ENCODE peak calls at places on chromosome X, in eight cellular contexts. Q is stimulated activated CD8-positive, alpha-beta memory T cell treated with anti-CD3 and anti-CD28 coated beads, Interleukin-7, amount 100 ng/mL, for 1 hour; X is head of caudate nucleus; K is psoas muscle; N is brain microvascular endothelial cell; F is NCI-H510A treated with DMSO at 0.1 percent for 48 hours; V is kidney tubule cell; R is CD4-positive, CD25-positive, alpha-beta regulatory T cell. W is an unnamed sample.

GRCh38 chrX:154019633-154020499 is at the start of gene IRAK1:
- DNase-seq in Q (peak; percentile 22), X (peak; percentile 60), K (peak; percentile 66), N (no peak), F (peak; percentile 19), V (peak; percentile 72), R (peak; percentile 49), W (no peak)

GRCh38 chrX:101395789-101396188 is 5.0 kb downstream of the RPL36A start:
- DNase-seq in Q (no peak), X (no peak), K (no peak), N (no peak), F (no peak), V (no peak), R (no peak), W (no peak)

GRCh38 chrX:118682258-118683014 is 45.0 kb upstream of the IL13RA1 start:
- DNase-seq in Q (no peak), X (no peak), K (no peak), N (no peak), F (peak; percentile 48), V (no peak), R (no peak), W (no peak)

GRCh38 chrX:125150231-125150630 is 169.4 kb upstream of the TEX13C start:
- DNase-seq in Q (no peak), X (no peak), K (no peak), N (peak; percentile 1), F (no peak), V (peak; percentile 20), R (no peak), W (no peak)

GRCh38 chrX:20066968-20067708 is 49.6 kb downstream of the MAP7D2 start:
- DNase-seq in Q (no peak), X (no peak), K (no peak), N (peak; percentile 40), F (peak; percentile 41), V (peak; percentile 68), R (peak; percentile 15), W (peak; percentile 37)

GRCh38 chrX:119423631-119424030 is 24.5 kb downstream of the SLC25A43 start:
- DNase-seq in Q (no peak), X (no peak), K (no peak), N (no peak), F (no peak), V (no peak), R (no peak), W (no peak)

GRCh38 chrX:111652719-111653118 is 28.3 kb upstream of the ALG13 start:
- DNase-seq in Q (no peak), X (no peak), K (no peak), N (no peak), F (no peak), V (no peak), R (no peak), W (no peak)

GRCh38 chrX:152897216-152898144 is at the start of gene ZNF185:
- DNase-seq in Q (no peak), X (no peak), K (no peak), N (no peak), F (peak; percentile 4), V (peak; percentile 82), R (no peak), W (no peak)

GRCh38 chrX:103861200-103861599 is 29.1 kb upstream of the RAB9B start:
- DNase-seq in Q (no peak), X (no peak), K (no peak), N (no peak), F (no peak), V (peak; percentile 91), R (no peak), W (no peak)

GRCh38 chrX:29652484-29652883 is 562.9 kb upstream of the MAGEB2 start:
- DNase-seq in Q (no peak), X (no peak), K (no peak), N (peak; percentile 58), F (no peak), V (peak; percentile 81), R (no peak), W (no peak)

GRCh38 chrX:119272882-119273806 is 37.1 kb downstream of the PGRMC1 start:
- DNase-seq in Q (no peak), X (no peak), K (peak; percentile 59), N (peak; percentile 37), F (no peak), V (peak; percentile 58), R (peak; percentile 11), W (no peak)

GRCh38 chrX:19462231-19462630 is 53.1 kb downstream of the MAP3K15 start:
- DNase-seq in Q (no peak), X (no peak), K (no peak), N (no peak), F (no peak), V (no peak), R (no peak), W (no peak)

GRCh38 chrX:50980251-50980650 is 69.7 kb downstream of the BMP15 start:
- DNase-seq in Q (no peak), X (no peak), K (no peak), N (no peak), F (no peak), V (no peak), R (no peak), W (no peak)

GRCh38 chrX:127138218-127138617 is 318.7 kb downstream of the PRR32 start:
- DNase-seq in Q (no peak), X (no peak), K (no peak), N (no peak), F (no peak), V (no peak), R (no peak), W (no peak)

GRCh38 chrX:151084454-151084853 is 91.9 kb upstream of the GPR50 start:
- DNase-seq in Q (no peak), X (no peak), K (no peak), N (no peak), F (no peak), V (no peak), R (no peak), W (no peak)

GRCh38 chrX:47245156-47245555 is 12.3 kb downstream of the USP11 start:
- DNase-seq in Q (no peak), X (no peak), K (no peak), N (no peak), F (no peak), V (no peak), R (no peak), W (no peak)

GRCh38 chrX:124194903-124195302 is 137.6 kb upstream of the TEX13D start:
- DNase-seq in Q (no peak), X (no peak), K (peak; percentile 30), N (no peak), F (no peak), V (no peak), R (no peak), W (no peak)

GRCh38 chrX:24306430-24306829 is 7.4 kb downstream of the SUPT20HL2 start:
- DNase-seq in Q (no peak), X (no peak), K (no peak), N (no peak), F (no peak), V (no peak), R (no peak), W (no peak)

GRCh38 chrX:16033336-16033735 is 90.0 kb upstream of the GRPR start:
- DNase-seq in Q (no peak), X (no peak), K (no peak), N (no peak), F (no peak), V (no peak), R (no peak), W (no peak)

GRCh38 chrX:45771560-45772340 is 571.1 kb upstream of the DIPK2B start:
- DNase-seq in Q (no peak), X (no peak), K (no peak), N (peak; percentile 56), F (no peak), V (peak; percentile 58), R (peak; percentile 52), W (no peak)

GRCh38 chrX:14501312-14501711 is 28.0 kb upstream of the GLRA2 start:
- DNase-seq in Q (no peak), X (peak; percentile 36), K (no peak), N (no peak), F (no peak), V (no peak), R (no peak), W (peak; percentile 5)

GRCh38 chrX:120751683-120752082 is 121.8 kb upstream of the C1GALT1C1 start:
- DNase-seq in Q (no peak), X (no peak), K (no peak), N (no peak), F (peak; percentile 79), V (no peak), R (no peak), W (no peak)

GRCh38 chrX:23334536-23334870 is at the start of gene PTCHD1:
- DNase-seq in Q (no peak), X (no peak), K (no peak), N (no peak), F (no peak), V (no peak), R (no peak), W (no peak)

GRCh38 chrX:18643853-18644252 is 28.1 kb downstream of the RS1 start:
- DNase-seq in Q (no peak), X (no peak), K (no peak), N (no peak), F (no peak), V (no peak), R (no peak), W (no peak)

GRCh38 chrX:17597836-17598434 is 139.4 kb upstream of the SCML1 start:
- DNase-seq in Q (no peak), X (peak; percentile 50), K (peak; percentile 64), N (peak; percentile 37), F (peak; percentile 70), V (peak; percentile 43), R (no peak), W (peak; percentile 45)

GRCh38 chrX:3712870-3713224 is 602 bp downstream of the PRKX start:
- DNase-seq in Q (no peak), X (no peak), K (no peak), N (no peak), F (no peak), V (no peak), R (no peak), W (no peak)

GRCh38 chrX:139877710-139878414 is 55.0 kb downstream of the ATP11C start:
- DNase-seq in Q (no peak), X (no peak), K (no peak), N (no peak), F (no peak), V (no peak), R (no peak), W (no peak)

GRCh38 chrX:77694491-77694890 is 91.5 kb downstream of the ATRX start:
- DNase-seq in Q (no peak), X (no peak), K (no peak), N (no peak), F (no peak), V (no peak), R (no peak), W (no peak)

GRCh38 chrX:111869639-111870034 is 6.3 kb upstream of the TRPC5OS start:
- DNase-seq in Q (no peak), X (peak; percentile 56), K (no peak), N (peak; percentile 27), F (peak; percentile 60), V (peak; percentile 75), R (peak; percentile 2), W (peak; percentile 59)

GRCh38 chrX:12421918-12422317 is 283.6 kb downstream of the FRMPD4 start:
- DNase-seq in Q (no peak), X (no peak), K (no peak), N (no peak), F (no peak), V (no peak), R (no peak), W (no peak)

GRCh38 chrX:38271154-38271716 is 50.6 kb upstream of the SRPX start:
- DNase-seq in Q (no peak), X (no peak), K (no peak), N (no peak), F (no peak), V (peak; percentile 4), R (no peak), W (no peak)

W was measured in pons.